ENCODE peak calls at places on chromosomes 13 and 19, in five cellular contexts. S is cardiac muscle cell; C is ascending aorta; F is SK-N-SH; W is effector memory CD4-positive, alpha-beta T cell. V is an unnamed sample.

GRCh38 chr13:40342461-40342860 is 324.0 kb downstream of the FOXO1 start:
- DNase-seq in S (no peak), C (no peak), F (no peak), W (no peak), V (no peak)

GRCh38 chr13:110194456-110194855 is 112.5 kb downstream of the COL4A1 start:
- DNase-seq in S (no peak), C (no peak), F (no peak), W (no peak), V (no peak)

GRCh38 chr19:6173190-6173589 is 37.7 kb downstream of the ACSBG2 start:
- DNase-seq in S (no peak), C (no peak), F (no peak), W (no peak), V (no peak)

GRCh38 chr13:30113531-30113930 is 193.8 kb downstream of the KATNAL1 start:
- DNase-seq in S (no peak), C (no peak), F (no peak), W (no peak), V (no peak)

GRCh38 chr13:41505209-41505835 is 48.0 kb downstream of the RGCC start:
- DNase-seq in S (no peak), C (no peak), F (no peak), W (no peak), V (no peak)

GRCh38 chr19:48794291-48794690 is 16.5 kb downstream of the BCAT2 start:
- DNase-seq in S (no peak), C (no peak), F (no peak), W (no peak), V (no peak)

GRCh38 chr19:10334340-10335148 is 1.2 kb upstream of the RAVER1 start:
- DNase-seq in S (peak; percentile 96), C (peak; percentile 71), F (peak; percentile 92), W (peak; percentile 17), V (peak; percentile 96)

GRCh38 chr13:101065314-101065713 is 351.0 kb downstream of the NALCN start:
- DNase-seq in S (no peak), C (no peak), F (no peak), W (no peak), V (no peak)

GRCh38 chr13:31092631-31093030 is 69.1 kb downstream of the HSPH1 start:
- DNase-seq in S (no peak), C (no peak), F (no peak), W (no peak), V (no peak)

GRCh38 chr13:91017669-91018053 is 329.8 kb upstream of the MIR17HG start:
- DNase-seq in S (no peak), C (no peak), F (no peak), W (no peak), V (no peak)

GRCh38 chr19:719081-719512 is 10.4 kb downstream of the PALM start:
- DNase-seq in S (no peak), C (no peak), F (no peak), W (no peak), V (peak; percentile 82)

GRCh38 chr19:8515317-8515716 is 1.4 kb upstream of the ZNF414 start:
- DNase-seq in S (no peak), C (no peak), F (no peak), W (peak; percentile 27), V (no peak)

GRCh38 chr13:49253997-49254396 is 6.3 kb downstream of the CDADC1 start:
- DNase-seq in S (no peak), C (no peak), F (no peak), W (no peak), V (no peak)

GRCh38 chr19:19911150-19911549 is 10.4 kb downstream of the ZNF93 start:
- DNase-seq in S (no peak), C (no peak), F (no peak), W (no peak), V (no peak)

GRCh38 chr19:13262450-13262849 is 112.2 kb downstream of the IER2 start:
- DNase-seq in S (peak; percentile 53), C (no peak), F (peak; percentile 66), W (no peak), V (peak; percentile 51)

GRCh38 chr13:40895715-40896184 is 106.3 kb downstream of the SLC25A15 start:
- DNase-seq in S (no peak), C (no peak), F (no peak), W (no peak), V (no peak)

GRCh38 chr19:46609511-46610412 is 8.6 kb downstream of the CALM3 start:
- DNase-seq in S (no peak), C (no peak), F (peak; percentile 8), W (no peak), V (peak; percentile 45)

GRCh38 chr19:4694211-4694987 is 24.3 kb upstream of the MYDGF start:
- DNase-seq in S (no peak), C (no peak), F (no peak), W (no peak), V (no peak)

GRCh38 chr13:106651442-106651841 is 83.5 kb upstream of the ARGLU1 start:
- DNase-seq in S (no peak), C (no peak), F (no peak), W (no peak), V (no peak)

GRCh38 chr19:49107625-49108459 is 6.3 kb upstream of the LIN7B start:
- DNase-seq in S (no peak), C (no peak), F (no peak), W (no peak), V (no peak)

GRCh38 chr13:59458908-59459579 is 704.7 kb downstream of the DIAPH3 start:
- DNase-seq in S (no peak), C (no peak), F (no peak), W (no peak), V (no peak)

GRCh38 chr19:3899531-3900294 is 19.2 kb downstream of the ATCAY start:
- DNase-seq in S (no peak), C (peak; percentile 10), F (no peak), W (no peak), V (no peak)

GRCh38 chr13:88483202-88483601 is 812.0 kb downstream of the SLITRK5 start:
- DNase-seq in S (no peak), C (no peak), F (no peak), W (no peak), V (no peak)

GRCh38 chr13:106795847-106796246 is 227.9 kb upstream of the ARGLU1 start:
- DNase-seq in S (no peak), C (no peak), F (no peak), W (no peak), V (no peak)

GRCh38 chr13:51833980-51834379 is 11.0 kb downstream of the TMEM272 start:
- DNase-seq in S (no peak), C (no peak), F (no peak), W (no peak), V (no peak)

GRCh38 chr19:52229524-52229923 is 39.7 kb downstream of the PPP2R1A start:
- DNase-seq in S (no peak), C (no peak), F (no peak), W (no peak), V (peak; percentile 8)

GRCh38 chr19:52227980-52228379 is 38.1 kb downstream of the PPP2R1A start:
- DNase-seq in S (no peak), C (no peak), F (no peak), W (no peak), V (peak; percentile 8)

GRCh38 chr19:52224211-52224610 is 34.4 kb downstream of the PPP2R1A start:
- DNase-seq in S (no peak), C (no peak), F (no peak), W (no peak), V (peak; percentile 15)

GRCh38 chr19:52227196-52227940 is 37.5 kb downstream of the PPP2R1A start:
- DNase-seq in S (no peak), C (no peak), F (no peak), W (no peak), V (peak; percentile 10)

GRCh38 chr19:52226652-52227051 is 36.8 kb downstream of the PPP2R1A start:
- DNase-seq in S (no peak), C (no peak), F (no peak), W (no peak), V (peak; percentile 5)
- H3K36me3 ChIP-seq in S (peaks cover 51% of the 10 kb centered on the region), C (peaks cover 62% of the 10 kb centered on the region), F (peaks cover 60% of the 10 kb centered on the region), W (peaks cover 60% of the 10 kb centered on the region), V (peaks cover 33% of the 10 kb centered on the region)

DNA sequence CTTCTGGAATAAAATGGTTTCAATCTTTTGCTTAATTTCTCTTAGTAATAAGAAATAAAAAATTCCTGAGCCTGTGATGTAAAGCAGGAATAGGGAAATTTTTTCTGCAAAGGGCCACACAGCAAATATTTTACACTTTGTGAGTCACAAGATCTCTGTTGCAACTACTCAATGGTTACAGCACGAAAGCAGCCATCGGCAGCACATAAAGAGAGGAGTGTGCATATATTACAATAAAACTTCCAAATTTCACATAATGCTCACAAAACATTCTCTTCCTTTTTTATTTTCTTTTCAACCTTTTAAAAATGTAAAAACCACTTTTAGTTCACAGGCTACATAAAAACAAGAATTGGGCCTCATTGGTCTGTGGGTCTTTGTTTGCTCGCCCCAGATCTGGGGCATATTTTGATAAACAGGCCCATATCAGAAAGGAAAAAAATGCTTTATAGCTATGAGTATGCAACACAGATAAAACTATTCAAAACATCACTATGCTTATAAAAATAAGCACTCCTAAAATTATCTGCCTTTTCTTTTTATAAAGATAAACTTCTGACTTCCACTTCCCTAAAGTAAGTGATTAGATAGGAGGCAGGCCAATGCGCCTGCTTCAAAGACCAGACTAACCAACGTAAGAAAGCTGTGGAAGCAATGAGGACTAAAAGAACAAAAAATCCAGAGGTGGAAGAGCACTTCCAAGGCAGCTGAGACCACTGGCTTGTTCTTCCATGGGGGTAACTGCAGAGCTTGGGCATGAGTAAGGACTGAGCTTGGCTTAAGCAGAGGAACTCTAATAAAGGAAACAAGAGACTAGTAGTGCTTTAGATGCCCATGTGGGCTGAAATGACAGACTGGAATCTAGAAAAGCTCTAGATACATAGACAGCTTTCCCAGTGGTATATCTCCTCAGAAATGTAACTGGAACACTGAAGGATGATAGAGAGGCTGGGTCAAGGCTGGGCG is 26.4 kb downstream of the MYCBP2 start:
- DNase-seq in S (no peak), C (no peak), F (no peak), W (no peak), V (no peak)
- H3K4me3 ChIP-seq in S (no peak overlapping the region), C (peak overlapping the region; percentile 7), F (no peak overlapping the region), W (no peak overlapping the region), V (no peak overlapping the region)

DNA sequence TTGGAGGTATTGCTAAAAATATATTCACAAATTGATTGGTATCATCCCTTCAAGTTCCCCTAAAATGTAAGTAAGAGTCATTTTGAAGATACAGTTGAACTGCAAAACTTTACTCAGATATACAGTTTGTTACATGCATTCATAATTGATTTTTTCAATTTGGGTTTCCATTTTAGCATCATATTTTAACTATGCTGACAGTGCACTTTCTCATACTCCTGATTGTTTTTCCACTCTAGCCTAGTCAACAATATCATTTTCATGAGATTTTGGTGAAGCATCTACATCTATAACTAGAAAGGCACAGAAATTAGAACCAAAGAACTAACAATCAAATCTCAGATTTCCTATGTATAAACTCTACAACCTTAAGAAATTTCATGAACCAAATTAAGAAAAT is 2850.4 kb upstream of the PCDH20 start:
- DNase-seq in S (no peak), C (no peak), F (no peak), W (no peak), V (no peak)
- H3K27me3 ChIP-seq in S (no peaks in the 10 kb centered on the region), C (no peaks in the 10 kb centered on the region), F (no peaks in the 10 kb centered on the region), W (no peaks in the 10 kb centered on the region), V (no peaks in the 10 kb centered on the region)

GRCh38 chr19:2151339-2152229 is at the start of gene AP3D1:
- DNase-seq in S (peak; percentile 100), C (peak; percentile 99), F (peak; percentile 100), W (peak; percentile 100), V (peak; percentile 100)

GRCh38 chr19:2148482-2149135 is 2.8 kb downstream of the AP3D1 start:
- DNase-seq in S (no peak), C (no peak), F (peak; percentile 16), W (no peak), V (peak; percentile 28)

GRCh38 chr19:2149980-2150793 is 1.2 kb downstream of the AP3D1 start:
- DNase-seq in S (no peak), C (no peak), F (peak; percentile 44), W (no peak), V (no peak)

GRCh38 chr19:2154587-2155075 is 3.3 kb upstream of the AP3D1 start:
- DNase-seq in S (peak; percentile 57), C (no peak), F (no peak), W (no peak), V (no peak)

GRCh38 chr19:2150794-2151338 is 500 bp downstream of the AP3D1 start:
- DNase-seq in S (no peak), C (no peak), F (no peak), W (no peak), V (no peak)
- H3K36me3 ChIP-seq in S (no peaks in the 10 kb centered on the region), C (no peaks in the 10 kb centered on the region), F (no peaks in the 10 kb centered on the region), W (no peaks in the 10 kb centered on the region), V (no peaks in the 10 kb centered on the region)

V was measured in H7.